ENCODE peak calls at places on chromosomes 13 and 19, in eight cellular contexts. One of them, this sample, is unnamed.

GRCh38 chr19:9362905-9363304 is at the start of gene ZNF177:
- DNase-seq in T-helper 17 cell: no peak
- DNase-seq in HFFc6: no peak
- DNase-seq in T-helper 1 cell: no peak
- DNase-seq in activated CD4-positive, alpha-beta T cell treated with anti-CD3 and anti-CD28 coated beads for 36 hours: peak; percentile 11
- DNase-seq in stimulated activated CD4-positive, alpha-beta T cell treated with anti-CD3 and anti-CD28 coated beads, Interleukin-1b, Interleukin-23, amount 100 ng/mL, for 1 hour: no peak
- DNase-seq in head of caudate nucleus: peak; percentile 51
- DNase-seq in BJ: no peak
- DNase-seq in this sample: no peak

GRCh38 chr19:9130965-9131364 is 4.2 kb upstream of the OR7G3 start:
- DNase-seq in T-helper 17 cell: no peak
- DNase-seq in HFFc6: no peak
- DNase-seq in T-helper 1 cell: no peak
- DNase-seq in activated CD4-positive, alpha-beta T cell treated with anti-CD3 and anti-CD28 coated beads for 36 hours: no peak
- DNase-seq in stimulated activated CD4-positive, alpha-beta T cell treated with anti-CD3 and anti-CD28 coated beads, Interleukin-1b, Interleukin-23, amount 100 ng/mL, for 1 hour: no peak
- DNase-seq in head of caudate nucleus: no peak
- DNase-seq in BJ: no peak
- DNase-seq in this sample: no peak

GRCh38 chr19:801861-802496 is 4.7 kb downstream of the PTBP1 start:
- DNase-seq in T-helper 17 cell: no peak
- DNase-seq in HFFc6: no peak
- DNase-seq in T-helper 1 cell: no peak
- DNase-seq in activated CD4-positive, alpha-beta T cell treated with anti-CD3 and anti-CD28 coated beads for 36 hours: no peak
- DNase-seq in stimulated activated CD4-positive, alpha-beta T cell treated with anti-CD3 and anti-CD28 coated beads, Interleukin-1b, Interleukin-23, amount 100 ng/mL, for 1 hour: no peak
- DNase-seq in head of caudate nucleus: no peak
- DNase-seq in BJ: no peak
- DNase-seq in this sample: no peak

GRCh38 chr13:46168341-46168740 is 13.6 kb downstream of the LCP1 start:
- DNase-seq in T-helper 17 cell: peak; percentile 54
- DNase-seq in HFFc6: no peak
- DNase-seq in T-helper 1 cell: peak; percentile 47
- DNase-seq in activated CD4-positive, alpha-beta T cell treated with anti-CD3 and anti-CD28 coated beads for 36 hours: peak; percentile 82
- DNase-seq in stimulated activated CD4-positive, alpha-beta T cell treated with anti-CD3 and anti-CD28 coated beads, Interleukin-1b, Interleukin-23, amount 100 ng/mL, for 1 hour: no peak
- DNase-seq in head of caudate nucleus: no peak
- DNase-seq in BJ: no peak
- DNase-seq in this sample: peak; percentile 59

GRCh38 chr19:15251010-15251748 is 18.9 kb upstream of the EPHX3 start:
- DNase-seq in T-helper 17 cell: no peak
- DNase-seq in HFFc6: peak; percentile 62
- DNase-seq in T-helper 1 cell: no peak
- DNase-seq in activated CD4-positive, alpha-beta T cell treated with anti-CD3 and anti-CD28 coated beads for 36 hours: no peak
- DNase-seq in stimulated activated CD4-positive, alpha-beta T cell treated with anti-CD3 and anti-CD28 coated beads, Interleukin-1b, Interleukin-23, amount 100 ng/mL, for 1 hour: no peak
- DNase-seq in head of caudate nucleus: no peak
- DNase-seq in BJ: peak; percentile 42
- DNase-seq in this sample: no peak

GRCh38 chr13:113972451-113973217 is 1.2 kb downstream of the C13orf46 start:
- DNase-seq in T-helper 17 cell: no peak
- DNase-seq in HFFc6: no peak
- DNase-seq in T-helper 1 cell: no peak
- DNase-seq in activated CD4-positive, alpha-beta T cell treated with anti-CD3 and anti-CD28 coated beads for 36 hours: peak; percentile 1
- DNase-seq in stimulated activated CD4-positive, alpha-beta T cell treated with anti-CD3 and anti-CD28 coated beads, Interleukin-1b, Interleukin-23, amount 100 ng/mL, for 1 hour: no peak
- DNase-seq in head of caudate nucleus: no peak
- DNase-seq in BJ: no peak
- DNase-seq in this sample: no peak

GRCh38 chr19:52248256-52248655 is 21.1 kb upstream of the ZNF766 start:
- DNase-seq in T-helper 17 cell: peak; percentile 13
- DNase-seq in HFFc6: peak; percentile 54
- DNase-seq in T-helper 1 cell: peak; percentile 34
- DNase-seq in activated CD4-positive, alpha-beta T cell treated with anti-CD3 and anti-CD28 coated beads for 36 hours: peak; percentile 82
- DNase-seq in stimulated activated CD4-positive, alpha-beta T cell treated with anti-CD3 and anti-CD28 coated beads, Interleukin-1b, Interleukin-23, amount 100 ng/mL, for 1 hour: no peak
- DNase-seq in head of caudate nucleus: peak; percentile 57
- DNase-seq in BJ: no peak
- DNase-seq in this sample: peak; percentile 8

GRCh38 chr13:104098421-104098820 is 1032.2 kb upstream of the SLC10A2 start:
- DNase-seq in T-helper 17 cell: no peak
- DNase-seq in HFFc6: no peak
- DNase-seq in T-helper 1 cell: no peak
- DNase-seq in activated CD4-positive, alpha-beta T cell treated with anti-CD3 and anti-CD28 coated beads for 36 hours: no peak
- DNase-seq in stimulated activated CD4-positive, alpha-beta T cell treated with anti-CD3 and anti-CD28 coated beads, Interleukin-1b, Interleukin-23, amount 100 ng/mL, for 1 hour: no peak
- DNase-seq in head of caudate nucleus: no peak
- DNase-seq in BJ: no peak
- DNase-seq in this sample: no peak

GRCh38 chr19:48419158-48419920 is 25.9 kb downstream of the GRIN2D start:
- DNase-seq in T-helper 17 cell: peak; percentile 56
- DNase-seq in HFFc6: no peak
- DNase-seq in T-helper 1 cell: peak; percentile 62
- DNase-seq in activated CD4-positive, alpha-beta T cell treated with anti-CD3 and anti-CD28 coated beads for 36 hours: peak; percentile 87
- DNase-seq in stimulated activated CD4-positive, alpha-beta T cell treated with anti-CD3 and anti-CD28 coated beads, Interleukin-1b, Interleukin-23, amount 100 ng/mL, for 1 hour: no peak
- DNase-seq in head of caudate nucleus: peak; percentile 73
- DNase-seq in BJ: no peak
- DNase-seq in this sample: peak; percentile 62

GRCh38 chr19:45524575-45525129 is 17.4 kb downstream of the VASP start:
- DNase-seq in T-helper 17 cell: no peak
- DNase-seq in HFFc6: no peak
- DNase-seq in T-helper 1 cell: no peak
- DNase-seq in activated CD4-positive, alpha-beta T cell treated with anti-CD3 and anti-CD28 coated beads for 36 hours: no peak
- DNase-seq in stimulated activated CD4-positive, alpha-beta T cell treated with anti-CD3 and anti-CD28 coated beads, Interleukin-1b, Interleukin-23, amount 100 ng/mL, for 1 hour: no peak
- DNase-seq in head of caudate nucleus: no peak
- DNase-seq in BJ: no peak
- DNase-seq in this sample: no peak

GRCh38 chr13:44565881-44566280 is 10.2 kb downstream of the TSC22D1 start:
- DNase-seq in T-helper 17 cell: no peak
- DNase-seq in HFFc6: peak; percentile 12
- DNase-seq in T-helper 1 cell: no peak
- DNase-seq in activated CD4-positive, alpha-beta T cell treated with anti-CD3 and anti-CD28 coated beads for 36 hours: no peak
- DNase-seq in stimulated activated CD4-positive, alpha-beta T cell treated with anti-CD3 and anti-CD28 coated beads, Interleukin-1b, Interleukin-23, amount 100 ng/mL, for 1 hour: no peak
- DNase-seq in head of caudate nucleus: no peak
- DNase-seq in BJ: no peak
- DNase-seq in this sample: no peak

GRCh38 chr19:56333506-56333905 is 18.9 kb upstream of the ZSCAN5A start:
- DNase-seq in T-helper 17 cell: no peak
- DNase-seq in HFFc6: peak; percentile 63
- DNase-seq in T-helper 1 cell: no peak
- DNase-seq in activated CD4-positive, alpha-beta T cell treated with anti-CD3 and anti-CD28 coated beads for 36 hours: peak; percentile 55
- DNase-seq in stimulated activated CD4-positive, alpha-beta T cell treated with anti-CD3 and anti-CD28 coated beads, Interleukin-1b, Interleukin-23, amount 100 ng/mL, for 1 hour: no peak
- DNase-seq in head of caudate nucleus: no peak
- DNase-seq in BJ: no peak
- DNase-seq in this sample: no peak

GRCh38 chr13:99351772-99352171 is 44.6 kb upstream of the GPR183 start:
- DNase-seq in T-helper 17 cell: no peak
- DNase-seq in HFFc6: no peak
- DNase-seq in T-helper 1 cell: peak; percentile 25
- DNase-seq in activated CD4-positive, alpha-beta T cell treated with anti-CD3 and anti-CD28 coated beads for 36 hours: peak; percentile 57
- DNase-seq in stimulated activated CD4-positive, alpha-beta T cell treated with anti-CD3 and anti-CD28 coated beads, Interleukin-1b, Interleukin-23, amount 100 ng/mL, for 1 hour: no peak
- DNase-seq in head of caudate nucleus: no peak
- DNase-seq in BJ: no peak
- DNase-seq in this sample: no peak

GRCh38 chr13:24053505-24054251 is 106.8 kb upstream of the SPATA13 start:
- DNase-seq in T-helper 17 cell: peak; percentile 20
- DNase-seq in HFFc6: peak; percentile 33
- DNase-seq in T-helper 1 cell: peak; percentile 32
- DNase-seq in activated CD4-positive, alpha-beta T cell treated with anti-CD3 and anti-CD28 coated beads for 36 hours: peak; percentile 78
- DNase-seq in stimulated activated CD4-positive, alpha-beta T cell treated with anti-CD3 and anti-CD28 coated beads, Interleukin-1b, Interleukin-23, amount 100 ng/mL, for 1 hour: peak; percentile 23
- DNase-seq in head of caudate nucleus: peak; percentile 79
- DNase-seq in BJ: no peak
- DNase-seq in this sample: peak; percentile 6

GRCh38 chr13:35866801-35867200 is 264.4 kb downstream of the DCLK1 start:
- DNase-seq in T-helper 17 cell: no peak
- DNase-seq in HFFc6: no peak
- DNase-seq in T-helper 1 cell: no peak
- DNase-seq in activated CD4-positive, alpha-beta T cell treated with anti-CD3 and anti-CD28 coated beads for 36 hours: no peak
- DNase-seq in stimulated activated CD4-positive, alpha-beta T cell treated with anti-CD3 and anti-CD28 coated beads, Interleukin-1b, Interleukin-23, amount 100 ng/mL, for 1 hour: no peak
- DNase-seq in head of caudate nucleus: no peak
- DNase-seq in BJ: no peak
- DNase-seq in this sample: no peak

GRCh38 chr13:108276060-108276459 is 6.5 kb downstream of the TNFSF13B start:
- DNase-seq in T-helper 17 cell: no peak
- DNase-seq in HFFc6: no peak
- DNase-seq in T-helper 1 cell: no peak
- DNase-seq in activated CD4-positive, alpha-beta T cell treated with anti-CD3 and anti-CD28 coated beads for 36 hours: no peak
- DNase-seq in stimulated activated CD4-positive, alpha-beta T cell treated with anti-CD3 and anti-CD28 coated beads, Interleukin-1b, Interleukin-23, amount 100 ng/mL, for 1 hour: no peak
- DNase-seq in head of caudate nucleus: no peak
- DNase-seq in BJ: no peak
- DNase-seq in this sample: no peak

GRCh38 chr19:41904118-41904870 is 21.3 kb downstream of the ARHGEF1 start:
- DNase-seq in T-helper 17 cell: no peak
- DNase-seq in HFFc6: no peak
- DNase-seq in T-helper 1 cell: no peak
- DNase-seq in activated CD4-positive, alpha-beta T cell treated with anti-CD3 and anti-CD28 coated beads for 36 hours: no peak
- DNase-seq in stimulated activated CD4-positive, alpha-beta T cell treated with anti-CD3 and anti-CD28 coated beads, Interleukin-1b, Interleukin-23, amount 100 ng/mL, for 1 hour: no peak
- DNase-seq in head of caudate nucleus: no peak
- DNase-seq in BJ: no peak
- DNase-seq in this sample: no peak

GRCh38 chr13:45518525-45519235 is 53.9 kb downstream of the COG3 start:
- DNase-seq in T-helper 17 cell: no peak
- DNase-seq in HFFc6: peak; percentile 75
- DNase-seq in T-helper 1 cell: no peak
- DNase-seq in activated CD4-positive, alpha-beta T cell treated with anti-CD3 and anti-CD28 coated beads for 36 hours: peak; percentile 28
- DNase-seq in stimulated activated CD4-positive, alpha-beta T cell treated with anti-CD3 and anti-CD28 coated beads, Interleukin-1b, Interleukin-23, amount 100 ng/mL, for 1 hour: no peak
- DNase-seq in head of caudate nucleus: no peak
- DNase-seq in BJ: no peak
- DNase-seq in this sample: no peak

This sample was measured in effector memory CD4-positive, alpha-beta T cell.